ENCODE peak calls at places on chromosome X, in ten cellular contexts. E is GDM1; Z is HFF-Myc; R is tibial nerve; U is activated CD4-positive, alpha-beta T cell treated with anti-CD3 and anti-CD28 coated beads, Interleukin-2, amount 50 U/mL, for 1 hour; O is T-cell; H is posterior cingulate gyrus; P is renal cortical epithelial cell; L is omental fat pad; G is stimulated activated CD8-positive, alpha-beta memory T cell treated with anti-CD3 and anti-CD28 coated beads, Interleukin-7, amount 100 ng/mL, for 24 hours. J is an unnamed sample.

GRCh38 chrX:132023117-132023895 is at the start of gene STK26:
- DNase-seq in O (peak; percentile 54), Z (no peak), L (no peak), H (peak; percentile 90), R (peak; percentile 40), G (peak; percentile 31), E (peak; percentile 81), P (no peak), U (peak; percentile 68), J (no peak)

GRCh38 chrX:105116541-105116940 is 104.0 kb downstream of the TEX13A start:
- DNase-seq in E (no peak), Z (no peak), H (no peak), L (no peak), R (no peak), O (no peak), U (no peak), G (no peak), P (no peak), J (no peak)

GRCh38 chrX:13759152-13759718 is 24.7 kb downstream of the OFD1 start:
- DNase-seq in Z (no peak), L (no peak), G (no peak), H (no peak), P (no peak), O (no peak), U (no peak), E (no peak), R (no peak), J (no peak)

GRCh38 chrX:72652132-72652531 is 62.0 kb downstream of the PHKA1 start:
- DNase-seq in U (no peak), H (no peak), O (no peak), P (no peak), L (no peak), R (no peak), Z (no peak), E (no peak), G (no peak), J (no peak)

GRCh38 chrX:154351183-154352011 is 23.0 kb downstream of the FLNA start:
- DNase-seq in U (peak; percentile 32), E (no peak), G (no peak), Z (no peak), O (no peak), L (no peak), H (peak; percentile 83), R (no peak), P (no peak), J (no peak)

GRCh38 chrX:30702736-30703135 is 49.5 kb downstream of the GK start:
- DNase-seq in U (no peak), H (no peak), G (no peak), L (no peak), Z (no peak), R (no peak), E (no peak), P (peak; percentile 44), O (no peak), J (no peak)

GRCh38 chrX:145843196-145843595 is 25.6 kb downstream of the SLITRK2 start:
- DNase-seq in L (no peak), Z (no peak), G (no peak), E (no peak), O (no peak), P (no peak), R (no peak), U (no peak), H (peak; percentile 90), J (no peak)

GRCh38 chrX:44314259-44314734 is 29.2 kb downstream of the EFHC2 start:
- DNase-seq in O (no peak), R (no peak), G (no peak), E (peak; percentile 97), P (peak; percentile 75), U (no peak), Z (no peak), H (no peak), L (no peak), J (peak; percentile 94)

GRCh38 chrX:153474718-153475117 is 4.3 kb upstream of the HAUS7 start:
- DNase-seq in E (no peak), G (no peak), L (peak; percentile 38), U (peak; percentile 49), Z (no peak), R (peak; percentile 27), O (peak; percentile 12), P (no peak), H (peak; percentile 93), J (no peak)

GRCh38 chrX:68992998-68993397 is 164.2 kb downstream of the EFNB1 start:
- DNase-seq in H (no peak), G (no peak), O (no peak), Z (no peak), P (no peak), E (no peak), U (no peak), L (no peak), R (no peak), J (no peak)

GRCh38 chrX:31487946-31488345 is 416.1 kb upstream of the FTHL17 start:
- DNase-seq in R (no peak), P (no peak), Z (no peak), H (no peak), E (no peak), O (no peak), G (no peak), U (no peak), L (no peak), J (no peak)

GRCh38 chrX:17710836-17711235 is 26.5 kb upstream of the SCML1 start:
- DNase-seq in H (no peak), L (no peak), Z (no peak), E (no peak), O (no peak), G (no peak), P (peak; percentile 43), U (no peak), R (no peak), J (no peak)

GRCh38 chrX:40304115-40304514 is 206.4 kb upstream of the BCOR start:
- DNase-seq in P (no peak), U (no peak), L (no peak), H (no peak), O (no peak), R (no peak), Z (no peak), G (no peak), E (no peak), J (no peak)

GRCh38 chrX:24658421-24658820 is 11.3 kb upstream of the PCYT1B start:
- DNase-seq in O (no peak), P (no peak), R (no peak), E (no peak), L (no peak), G (no peak), Z (no peak), U (no peak), H (no peak), J (no peak)

GRCh38 chrX:80285131-80285773 is 135.0 kb upstream of the TENT5D start:
- DNase-seq in L (no peak), U (no peak), O (no peak), Z (no peak), H (no peak), R (no peak), P (peak; percentile 50), G (no peak), E (no peak), J (no peak)

GRCh38 chrX:139049455-139049854 is 337.9 kb upstream of the FGF13 start:
- DNase-seq in E (no peak), R (no peak), P (peak; percentile 15), O (no peak), U (no peak), L (no peak), G (no peak), H (no peak), Z (no peak), J (no peak)

GRCh38 chrX:10233173-10233572 is 76.4 kb downstream of the CLCN4 start:
- DNase-seq in R (no peak), P (peak; percentile 35), O (no peak), G (no peak), Z (no peak), E (no peak), U (no peak), H (no peak), L (no peak), J (no peak)

GRCh38 chrX:136146614-136147319 is 566 bp upstream of the FHL1 start:
- DNase-seq in P (no peak), G (no peak), O (no peak), U (peak; percentile 16), L (no peak), R (no peak), E (no peak), H (peak; percentile 88), Z (no peak), J (no peak)

GRCh38 chrX:23765868-23766267 is 17.1 kb upstream of the SAT1 start:
- DNase-seq in H (no peak), U (no peak), P (no peak), O (no peak), Z (no peak), E (no peak), G (no peak), L (no peak), R (no peak), J (no peak)

GRCh38 chrX:20229155-20229554 is 37.6 kb downstream of the RPS6KA3 start:
- DNase-seq in U (no peak), H (no peak), L (no peak), E (no peak), O (no peak), Z (no peak), G (no peak), P (no peak), R (no peak), J (no peak)

GRCh38 chrX:118350715-118351114 is 4.8 kb downstream of the WDR44 start:
- DNase-seq in O (no peak), P (no peak), U (no peak), Z (no peak), E (no peak), H (no peak), R (no peak), L (no peak), G (no peak), J (no peak)

GRCh38 chrX:131763674-131764073 is 219.8 kb downstream of the OR13H1 start:
- DNase-seq in G (no peak), U (no peak), L (peak; percentile 67), Z (no peak), O (peak; percentile 58), H (peak; percentile 94), P (no peak), E (peak; percentile 79), R (no peak), J (no peak)

GRCh38 chrX:2766921-2767320 is 15.1 kb downstream of the XG start:
- DNase-seq in Z (no peak), P (no peak), E (no peak), H (no peak), G (no peak), O (no peak), U (no peak), L (no peak), R (no peak), J (no peak)

GRCh38 chrX:16560173-16560572 is 89.8 kb upstream of the S100G start:
- DNase-seq in P (no peak), U (no peak), H (no peak), Z (no peak), O (no peak), L (no peak), E (no peak), G (no peak), R (no peak), J (no peak)

GRCh38 chrX:43958529-43958928 is 14.7 kb downstream of the NDP start:
- DNase-seq in R (peak; percentile 11), L (no peak), P (peak; percentile 85), U (no peak), E (peak; percentile 64), G (no peak), Z (peak; percentile 49), H (peak; percentile 75), O (no peak), J (peak; percentile 39)

GRCh38 chrX:148577711-148578110 is 77.3 kb downstream of the AFF2 start:
- DNase-seq in O (no peak), Z (no peak), E (no peak), U (no peak), P (no peak), H (peak; percentile 71), L (no peak), G (no peak), R (no peak), J (no peak)

GRCh38 chrX:131747173-131747572 is 203.3 kb downstream of the OR13H1 start:
- DNase-seq in G (no peak), U (no peak), E (peak; percentile 71), R (no peak), P (no peak), H (peak; percentile 93), L (no peak), Z (no peak), O (peak; percentile 59), J (no peak)

GRCh38 chrX:134908235-134908834 is 82.5 kb upstream of the SMIM10 start:
- DNase-seq in R (no peak), Z (no peak), P (no peak), G (no peak), H (no peak), O (no peak), L (no peak), E (no peak), U (peak; percentile 2), J (no peak)